ENCODE peak calls at places on chromosomes 6 and 20, in eight cellular contexts. Y is DND-41, B is upper lobe of right lung, T is substantia nigra, O is tibial artery, F is ovary, S is GM23248, G is aorta. W is an unnamed sample.

GRCh38 chr6:27837636-27838512 is 74.3 kb downstream of the OR2B2 start:
- DNase-seq in Y (peak; percentile 92), B (peak; percentile 87), T (peak; percentile 19), O (peak; percentile 88), F (peak; percentile 84), S (peak; percentile 99), G (peak; percentile 87), W (peak; percentile 92)

GRCh38 chr6:47016236-47016635 is 25.9 kb downstream of the ADGRF1 start:
- DNase-seq in Y (no peak), B (no peak), T (no peak), O (no peak), F (no peak), S (no peak), G (no peak), W (no peak)

GRCh38 chr6:34248198-34248726 is 544 bp downstream of the SMIM29 start:
- DNase-seq in Y (no peak), B (peak; percentile 85), T (no peak), O (peak; percentile 80), F (peak; percentile 58), S (peak; percentile 72), G (peak; percentile 84), W (peak; percentile 74)

GRCh38 chr20:21324126-21324525 is 21.0 kb downstream of the XRN2 start:
- DNase-seq in Y (no peak), B (no peak), T (no peak), O (no peak), F (no peak), S (no peak), G (no peak), W (no peak)

GRCh38 chr20:57409316-57409671 is 18.1 kb downstream of the RBM38 start:
- DNase-seq in Y (no peak), B (no peak), T (no peak), O (peak; percentile 84), F (no peak), S (no peak), G (no peak), W (no peak)

GRCh38 chr20:10832146-10832545 is 158.3 kb upstream of the JAG1 start:
- DNase-seq in Y (no peak), B (no peak), T (no peak), O (no peak), F (no peak), S (peak; percentile 15), G (no peak), W (no peak)

GRCh38 chr6:77962070-77962469 is 309.2 kb downstream of the MEI4 start:
- DNase-seq in Y (no peak), B (no peak), T (no peak), O (no peak), F (no peak), S (no peak), G (no peak), W (no peak)

GRCh38 chr6:9783567-9783966 is 631.3 kb downstream of the TFAP2A start:
- DNase-seq in Y (no peak), B (no peak), T (no peak), O (no peak), F (no peak), S (no peak), G (no peak), W (no peak)

GRCh38 chr20:17448071-17448470 is 83.1 kb downstream of the BFSP1 start:
- DNase-seq in Y (no peak), B (no peak), T (no peak), O (no peak), F (no peak), S (no peak), G (no peak), W (no peak)

GRCh38 chr6:47195251-47195650 is 114.5 kb downstream of the TNFRSF21 start:
- DNase-seq in Y (no peak), B (no peak), T (no peak), O (no peak), F (peak; percentile 24), S (no peak), G (no peak), W (no peak)

GRCh38 chr6:73047801-73048200 is 177.5 kb downstream of the KHDC1L start:
- DNase-seq in Y (no peak), B (no peak), T (no peak), O (no peak), F (no peak), S (no peak), G (no peak), W (no peak)

GRCh38 chr20:52402514-52402913 is 210.9 kb upstream of the ZFP64 start:
- DNase-seq in Y (no peak), B (no peak), T (no peak), O (no peak), F (no peak), S (peak; percentile 62), G (no peak), W (no peak)

GRCh38 chr6:166417285-166417691 is 34.5 kb upstream of the MPC1 start:
- DNase-seq in Y (peak; percentile 70), B (peak; percentile 35), T (no peak), O (peak; percentile 10), F (no peak), S (no peak), G (no peak), W (no peak)

GRCh38 chr6:27672113-27672799 is 199.4 kb upstream of the ZNF184 start:
- DNase-seq in Y (no peak), B (no peak), T (no peak), O (no peak), F (peak; percentile 47), S (peak; percentile 37), G (no peak), W (no peak)

GRCh38 chr20:18048191-18048590 is 9.5 kb downstream of the OVOL2 start:
- DNase-seq in Y (no peak), B (no peak), T (no peak), O (no peak), F (no peak), S (no peak), G (no peak), W (no peak)

GRCh38 chr20:48826883-48827771 is 672 bp downstream of the PREX1 start:
- DNase-seq in Y (peak; percentile 20), B (peak; percentile 70), T (no peak), O (no peak), F (no peak), S (peak; percentile 36), G (peak; percentile 63), W (peak; percentile 89)

GRCh38 chr20:24701027-24701426 is 231.6 kb downstream of the SYNDIG1 start:
- DNase-seq in Y (no peak), B (peak; percentile 37), T (no peak), O (peak; percentile 43), F (no peak), S (no peak), G (no peak), W (no peak)

GRCh38 chr6:116492331-116493067 is 18.9 kb upstream of the CALHM5 start:
- DNase-seq in Y (no peak), B (no peak), T (no peak), O (no peak), F (no peak), S (no peak), G (no peak), W (no peak)

GRCh38 chr6:32226434-32226833 is 2.6 kb upstream of the NOTCH4 start:
- DNase-seq in Y (no peak), B (no peak), T (no peak), O (no peak), F (no peak), S (no peak), G (no peak), W (no peak)

GRCh38 chr20:63127700-63128364 is 88.1 kb downstream of the YTHDF1 start:
- DNase-seq in Y (no peak), B (peak; percentile 30), T (no peak), O (no peak), F (no peak), S (no peak), G (peak; percentile 6), W (no peak)

GRCh38 chr6:157513004-157513603 is 132.1 kb downstream of the ZDHHC14 start:
- DNase-seq in Y (no peak), B (no peak), T (no peak), O (no peak), F (no peak), S (no peak), G (no peak), W (no peak)
- H3K27ac ChIP-seq in Y (no peak overlapping the region), B (no peak overlapping the region), T (peak overlapping the region; percentile 41), O (no peak overlapping the region), F (no peak overlapping the region), S (no peak overlapping the region), G (no peak overlapping the region), W (no peak overlapping the region)

DNA sequence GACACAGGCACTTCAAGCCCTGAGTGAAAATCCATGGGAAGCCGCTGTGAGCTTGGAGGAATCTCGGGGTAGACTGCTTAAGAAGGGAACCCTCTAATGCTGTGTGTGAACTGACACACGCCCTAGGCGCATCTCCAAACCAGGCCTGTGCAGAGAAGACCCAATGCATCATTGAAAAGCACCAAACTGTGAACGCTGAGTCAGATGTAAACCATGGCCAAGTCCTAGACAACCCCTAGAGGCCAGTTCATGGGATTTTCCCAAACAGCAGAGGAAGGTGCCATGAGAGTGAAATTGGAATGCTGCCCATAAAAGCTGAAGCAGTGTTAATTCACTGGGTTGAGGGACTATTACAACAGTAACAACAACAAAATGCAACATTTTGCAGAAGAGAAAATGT is 296.5 kb downstream of the SMOC2 start:
- DNase-seq in Y (no peak), B (no peak), T (no peak), O (no peak), F (no peak), S (peak; percentile 4), G (no peak), W (no peak)
- H3K27ac ChIP-seq in Y (no peak overlapping the region), B (no peak overlapping the region), T (no peak overlapping the region), O (no peak overlapping the region), F (no peak overlapping the region), S (no peak overlapping the region), G (no peak overlapping the region), W (no peak overlapping the region)

GRCh38 chr6:6569043-6569442 is 19.5 kb upstream of the LY86 start:
- DNase-seq in Y (no peak), B (no peak), T (no peak), O (no peak), F (no peak), S (no peak), G (no peak), W (no peak)
- H3K27ac ChIP-seq in Y (no peak overlapping the region), B (no peak overlapping the region), T (no peak overlapping the region), O (no peak overlapping the region), F (no peak overlapping the region), S (no peak overlapping the region), G (no peak overlapping the region), W (no peak overlapping the region)

DNA sequence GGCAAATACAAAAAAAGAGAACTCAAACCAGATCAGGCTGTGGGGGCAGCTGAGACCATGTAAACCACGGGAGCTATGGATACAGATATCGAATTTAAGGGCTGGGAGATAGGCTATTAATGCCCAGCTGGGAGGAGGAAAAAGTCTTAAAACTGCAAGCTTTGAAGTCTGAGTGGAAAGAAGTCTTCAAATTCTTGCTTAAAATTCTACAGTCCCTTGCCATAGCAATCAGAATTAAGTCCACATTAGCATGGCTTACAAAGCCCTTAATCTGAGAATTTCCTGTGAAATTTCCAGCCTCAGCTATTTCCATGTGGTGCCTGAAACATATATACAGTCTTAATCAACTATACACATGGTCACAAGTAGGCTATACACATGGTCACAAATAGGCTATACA is 465.0 kb upstream of the HSF2 start:
- DNase-seq in Y (no peak), B (no peak), T (no peak), O (no peak), F (no peak), S (no peak), G (no peak), W (no peak)
- H3K27ac ChIP-seq in Y (no peak overlapping the region), B (no peak overlapping the region), T (no peak overlapping the region), O (no peak overlapping the region), F (no peak overlapping the region), S (no peak overlapping the region), G (no peak overlapping the region), W (no peak overlapping the region)

GRCh38 chr20:32672982-32673727 is 586 bp downstream of the C20orf203 start:
- DNase-seq in Y (peak; percentile 88), B (no peak), T (no peak), O (no peak), F (no peak), S (no peak), G (no peak), W (peak; percentile 44)
- H3K27ac ChIP-seq in Y (peak overlapping the region; percentile 98), B (no peak overlapping the region), T (peak overlapping the region; percentile 77), O (no peak overlapping the region), F (no peak overlapping the region), S (no peak overlapping the region), G (no peak overlapping the region), W (peak overlapping the region; percentile 12)

W was measured in upper lobe of left lung.